ENCODE peak calls at places on chromosomes 4 and X, in five cellular contexts. Y, U, J, O and K are unnamed samples.

GRCh38 chrX:111519215-111519614 is 7.8 kb downstream of the SERTM2 start:
- DNase-seq in J (no peak), U (no peak), O (peak; percentile 2), Y (no peak), K (peak; percentile 10)

GRCh38 chr4:118270492-118270891 is 82.3 kb downstream of the PRSS12 start:
- DNase-seq in U (no peak), J (no peak), Y (no peak), O (no peak), K (peak; percentile 20)

GRCh38 chrX:110671068-110671803 is 124.4 kb downstream of the CHRDL1 start:
- DNase-seq in U (no peak), J (no peak), O (no peak), Y (no peak), K (no peak)

GRCh38 chr4:59553739-59554126 is 1646.4 kb upstream of the ADGRL3 start:
- DNase-seq in Y (no peak), J (no peak), U (no peak), O (peak; percentile 56), K (peak; percentile 47)

GRCh38 chr4:67546971-67547370 is 1.7 kb upstream of the CENPC start:
- DNase-seq in U (no peak), O (no peak), Y (no peak), J (no peak), K (no peak)

GRCh38 chr4:87375719-87376291 is 15.2 kb downstream of the HSD17B11 start:
- DNase-seq in U (no peak), Y (no peak), O (peak; percentile 42), J (no peak), K (peak; percentile 59)

GRCh38 chrX:129728061-129728460 is 10.7 kb upstream of the XPNPEP2 start:
- DNase-seq in U (no peak), Y (no peak), O (no peak), J (no peak), K (no peak)

GRCh38 chrX:7019555-7019954 is 128.0 kb upstream of the STS start:
- DNase-seq in O (no peak), J (no peak), Y (no peak), U (no peak), K (no peak)

GRCh38 chrX:37679888-37680287 is 5.7 kb upstream of the XK start:
- DNase-seq in O (no peak), Y (no peak), J (no peak), U (no peak), K (no peak)

GRCh38 chrX:86121916-86122315 is 26.3 kb upstream of the DACH2 start:
- DNase-seq in U (no peak), J (no peak), Y (no peak), O (no peak), K (no peak)

GRCh38 chr4:161486454-161486853 is 677.3 kb downstream of the FSTL5 start:
- DNase-seq in U (no peak), Y (no peak), J (no peak), O (no peak), K (no peak)

GRCh38 chr4:30770049-30770549 is 49.9 kb downstream of the PCDH7 start:
- DNase-seq in O (no peak), J (no peak), Y (no peak), U (no peak), K (no peak)

GRCh38 chr4:89316931-89317366 is 9.3 kb upstream of the GPRIN3 start:
- DNase-seq in O (peak; percentile 34), J (no peak), Y (no peak), U (no peak), K (no peak)

GRCh38 chrX:39052751-39053150 is 251.5 kb downstream of the MID1IP1 start:
- DNase-seq in O (no peak), J (no peak), Y (no peak), U (no peak), K (no peak)

GRCh38 chrX:79080131-79080530 is 64.4 kb upstream of the GPR174 start:
- DNase-seq in Y (no peak), J (no peak), U (no peak), O (peak; percentile 24), K (peak; percentile 0)

GRCh38 chr4:156953951-156954350 is 17.6 kb downstream of the PDGFC start:
- DNase-seq in Y (no peak), O (no peak), U (no peak), J (no peak), K (no peak)

GRCh38 chr4:18051281-18051680 is 29.7 kb upstream of the LCORL start:
- DNase-seq in O (no peak), J (no peak), Y (no peak), U (no peak), K (no peak)

GRCh38 chrX:13119386-13119785 is 75.0 kb upstream of the FAM9C start:
- DNase-seq in Y (no peak), O (peak; percentile 50), U (no peak), J (no peak), K (no peak)

GRCh38 chr4:110195561-110196205 is 2.7 kb downstream of the ELOVL6 start:
- DNase-seq in Y (no peak), U (no peak), J (no peak), O (no peak), K (peak; percentile 9)

GRCh38 chr4:41024556-41025491 is 189.5 kb downstream of the APBB2 start:
- DNase-seq in O (no peak), U (no peak), Y (no peak), J (no peak), K (no peak)

GRCh38 chrX:2501246-2502102 is 698 bp upstream of the DHRSX start:
- DNase-seq in J (no peak), Y (no peak), O (no peak), U (no peak), K (no peak)

GRCh38 chrX:119687661-119688413 is 5.1 kb downstream of the SEPTIN6 start:
- DNase-seq in Y (no peak), J (no peak), O (no peak), U (no peak), K (no peak)

GRCh38 chr4:16125571-16126445 is 42.0 kb upstream of the PROM1 start:
- DNase-seq in U (no peak), Y (no peak), O (no peak), J (no peak), K (no peak)

GRCh38 chrX:139538907-139539593 is 8.5 kb downstream of the F9 start:
- DNase-seq in O (no peak), Y (no peak), U (no peak), J (no peak), K (no peak)

GRCh38 chrX:20363003-20363674 is 96.4 kb upstream of the RPS6KA3 start:
- DNase-seq in J (no peak), O (peak; percentile 40), U (no peak), Y (no peak), K (no peak)